ENCODE peak calls at places on chromosome 21, in nine cellular contexts. S is tibial artery, T is BJ, B is endothelial cell of umbilical vein, E is ascending aorta, A is left ventricle myocardium inferior, Q is psoas muscle, V is astrocyte, X is right lobe of liver. H is an unnamed sample. For H3K27me3, the result is how much of the 10 kb centered on the place peaks cover.

GRCh38 chr21:43907751-43908150 is 42.7 kb downstream of the AGPAT3 start:
- DNase-seq in S (peak), B (no peak), E (no peak), Q (no peak), A (no peak), V (no peak), T (no peak), X (no peak), H (no peak)

GRCh38 chr21:41508415-41509205 is 652 bp upstream of the TMPRSS2 start:
- DNase-seq in T (no peak), Q (no peak), X (peak), S (no peak), E (no peak), A (no peak), B (no peak), V (no peak), H (no peak)

GRCh38 chr21:27741736-27742135 is 774.8 kb upstream of the ADAMTS5 start:
- DNase-seq in V (no peak), X (no peak), B (no peak), T (no peak), Q (no peak), A (no peak), S (no peak), E (no peak), H (no peak)

GRCh38 chr21:30102881-30103280 is 63.7 kb downstream of the CLDN17 start:
- DNase-seq in V (no peak), A (no peak), T (no peak), X (no peak), Q (no peak), E (no peak), S (no peak), B (no peak), H (no peak)

GRCh38 chr21:42677339-42678117 is 24.1 kb downstream of the PDE9A start:
- DNase-seq in S (no peak), Q (peak), B (peak), E (no peak), T (no peak), V (peak), A (no peak), X (peak), H (no peak)

GRCh38 chr21:43330306-43330881 is 96.5 kb downstream of the SIK1 start:
- DNase-seq in X (peak), E (no peak), B (no peak), V (no peak), T (no peak), Q (no peak), A (no peak), S (no peak), H (no peak)

GRCh38 chr21:22728091-22728490 is 1729.9 kb downstream of the NCAM2 start:
- DNase-seq in E (no peak), X (no peak), V (no peak), T (no peak), S (no peak), B (no peak), A (no peak), Q (no peak), H (no peak)

GRCh38 chr21:40146201-40146890 is 279.1 kb downstream of the PCP4 start:
- DNase-seq in V (no peak), S (no peak), Q (no peak), E (no peak), B (no peak), X (no peak), T (no peak), A (no peak), H (no peak)

GRCh38 chr21:37849703-37850102 is 66.6 kb downstream of the KCNJ6 start:
- DNase-seq in V (peak), B (peak), T (peak), E (no peak), A (no peak), Q (no peak), S (no peak), X (no peak), H (peak)

GRCh38 chr21:42135386-42136040 is 64.4 kb downstream of the UMODL1 start:
- DNase-seq in V (no peak), S (no peak), X (peak), E (no peak), T (no peak), B (no peak), A (no peak), Q (no peak), H (no peak)

GRCh38 chr21:41951876-41952567 is 1.8 kb downstream of the C2CD2 start:
- DNase-seq in E (no peak), Q (no peak), B (no peak), A (no peak), X (no peak), T (no peak), S (no peak), V (no peak), H (no peak)

GRCh38 chr21:38661296-38662223 is 144.2 kb upstream of the ETS2 start:
- DNase-seq in Q (peak), T (no peak), X (no peak), E (peak), A (peak), S (peak), V (peak), B (peak), H (peak)

GRCh38 chr21:43277481-43278351 is 108.9 kb downstream of the CRYAA start:
- DNase-seq in S (no peak), B (no peak), X (peak), V (no peak), A (peak), T (no peak), Q (peak), E (no peak), H (no peak)

GRCh38 chr21:42311816-42312625 is 3.2 kb downstream of the TFF3 start:
- DNase-seq in S (no peak), X (no peak), T (no peak), A (no peak), B (no peak), E (no peak), V (no peak), Q (no peak), H (no peak)

GRCh38 chr21:38376693-38377092 is 119.9 kb downstream of the KCNJ15 start:
- DNase-seq in S (no peak), A (peak), B (peak), E (no peak), Q (no peak), X (no peak), T (no peak), V (no peak), H (no peak)

GRCh38 chr21:28272272-28272992 is 720.2 kb downstream of the LTN1 start:
- DNase-seq in B (no peak), E (no peak), X (no peak), S (no peak), Q (no peak), A (no peak), T (no peak), V (no peak), H (no peak)

DNA sequence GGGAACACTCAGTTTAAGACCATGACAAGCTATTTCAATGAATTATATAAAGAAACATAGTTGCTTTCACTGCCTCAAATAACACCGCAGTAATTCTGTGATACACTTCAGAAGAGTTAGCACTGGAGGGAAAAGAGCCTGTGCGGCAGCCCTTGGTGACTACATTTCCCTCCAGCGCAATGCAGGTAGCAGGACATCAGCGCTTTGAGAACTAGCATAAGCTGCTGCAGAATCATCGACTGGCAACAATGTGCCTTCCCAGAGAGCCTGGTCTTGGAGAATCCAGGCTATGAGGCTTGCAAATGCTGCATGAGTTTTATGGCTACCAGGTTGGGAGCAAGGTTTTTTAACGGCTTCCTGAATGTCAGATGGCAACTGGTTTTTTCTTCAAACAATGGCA is 7.5 kb downstream of the NRIP1 start:
- DNase-seq in S (no peak), T (no peak), V (no peak), E (no peak), X (no peak), Q (no peak), A (no peak), B (no peak), H (no peak)
- H3K4me3 ChIP-seq in S (no peak), T (no peak), V (no peak), E (no peak), X (no peak), Q (peak), A (peak), B (no peak), H (no peak)

GRCh38 chr21:34890258-34890723 is 158.8 kb downstream of the RUNX1 start:
- DNase-seq in T (no peak), Q (no peak), X (no peak), E (no peak), S (no peak), A (no peak), V (no peak), B (no peak), H (no peak)
- H3K27me3 ChIP-seq in T (under half), Q (under half), X (under half), E (under half), S (half or more), A (half or more), V (under half), B (under half), H (under half)

GRCh38 chr21:45289655-45290515 is 2.2 kb upstream of the POFUT2 start:
- DNase-seq in T (no peak), S (peak), X (no peak), E (peak), V (no peak), Q (no peak), B (no peak), A (no peak), H (no peak)
- TF ChIP-seq CTCF in T (peak), S (peak), X (no peak), E (no peak), V (peak), Q (no peak), B (peak), A (no peak), H (peak)

GRCh38 chr21:45979651-45980050 is 1.9 kb upstream of the COL6A1 start:
- DNase-seq in T (no peak), B (no peak), Q (no peak), A (peak), X (no peak), S (no peak), V (no peak), E (peak), H (no peak)
- H3K4me3 ChIP-seq in T (no peak), B (no peak), Q (no peak), A (no peak), X (no peak), S (no peak), V (no peak), E (no peak), H (no peak)

GRCh38 chr21:44926364-44927101 is 5.8 kb upstream of the ITGB2 start:
- DNase-seq in E (no peak), V (peak), X (peak), T (no peak), B (no peak), S (peak), A (peak), Q (no peak), H (no peak)
- H3K27me3 ChIP-seq in E (under half), V (under half), X (under half), T (under half), B (under half), S (under half), A (half or more), Q (under half), H (half or more)

GRCh38 chr21:45011911-45012660 is 62.3 kb upstream of the ADARB1 start:
- DNase-seq in X (no peak), E (peak), B (peak), S (peak), V (peak), T (peak), Q (peak), A (peak), H (peak)
- TF ChIP-seq CTCF in X (no peak), E (no peak), B (peak), S (no peak), V (peak), T (peak), Q (peak), A (no peak), H (peak)

H was measured in AG04450.